ENCODE peak calls at places on chromosomes 2 and 18, in seven cellular contexts. T is foreskin fibroblast, M is left cardiac atrium, O is NCI-H187, B is T-helper 9 cell, L is NCI-H345, V is Calu3. A is an unnamed sample.

GRCh38 chr2:96464061-96464460 is 41.1 kb downstream of the NEURL3 start:
- DNase-seq in T (no peak), M (no peak), O (no peak), B (no peak), L (no peak), V (no peak), A (no peak)

GRCh38 chr18:75314606-75315005 is 104.0 kb downstream of the TSHZ1 start:
- DNase-seq in T (no peak), M (no peak), O (no peak), B (no peak), L (no peak), V (no peak), A (no peak)

GRCh38 chr2:3965211-3965610 is 261.8 kb downstream of the DCDC2C start:
- DNase-seq in T (no peak), M (no peak), O (no peak), B (no peak), L (no peak), V (no peak), A (no peak)

GRCh38 chr2:96329416-96329815 is 4.3 kb downstream of the ITPRIPL1 start:
- DNase-seq in T (peak; percentile 75), M (no peak), O (no peak), B (no peak), L (no peak), V (no peak), A (peak; percentile 47)

GRCh38 chr2:71861186-71862160 is 286.2 kb downstream of the CYP26B1 start:
- DNase-seq in T (no peak), M (no peak), O (no peak), B (no peak), L (no peak), V (no peak), A (no peak)

GRCh38 chr2:75787532-75788132 is 76.9 kb upstream of the GCFC2 start:
- DNase-seq in T (peak; percentile 3), M (no peak), O (no peak), B (no peak), L (peak; percentile 70), V (no peak), A (peak; percentile 3)

GRCh38 chr2:25197336-25198208 is 29.2 kb upstream of the POMC start:
- DNase-seq in T (no peak), M (no peak), O (no peak), B (no peak), L (no peak), V (peak; percentile 11), A (no peak)

GRCh38 chr2:69469375-69469774 is 32.1 kb upstream of the NFU1 start:
- DNase-seq in T (no peak), M (no peak), O (no peak), B (no peak), L (no peak), V (no peak), A (no peak)

GRCh38 chr2:83561592-83561991 is 897.5 kb downstream of the SUCLG1 start:
- DNase-seq in T (no peak), M (no peak), O (no peak), B (no peak), L (no peak), V (no peak), A (no peak)

GRCh38 chr18:23718243-23718720 is 29.0 kb downstream of the LAMA3 start:
- DNase-seq in T (peak; percentile 67), M (no peak), O (no peak), B (no peak), L (no peak), V (no peak), A (no peak)

GRCh38 chr2:191631754-191632153 is 46.2 kb upstream of the NABP1 start:
- DNase-seq in T (peak; percentile 79), M (peak; percentile 41), O (no peak), B (no peak), L (peak; percentile 63), V (peak; percentile 64), A (peak; percentile 68)

GRCh38 chr2:230942371-230942770 is 17.3 kb upstream of the GPR55 start:
- DNase-seq in T (no peak), M (no peak), O (no peak), B (no peak), L (no peak), V (no peak), A (no peak)

GRCh38 chr18:43396266-43396665 is 119.0 kb upstream of the SYT4 start:
- DNase-seq in T (no peak), M (no peak), O (no peak), B (no peak), L (peak; percentile 31), V (no peak), A (no peak)

A was measured in GM04504.